ENCODE peak calls at places on chromosome 2, in six cellular contexts. U, E, O, W, Q and L are unnamed samples.

GRCh38 chr2:119231975-119232665 is 8.5 kb downstream of the STEAP3 start:
- DNase-seq in U (peak), E (peak), O (peak), W (no peak), Q (no peak), L (no peak)

GRCh38 chr2:60899230-60899891 is 18.0 kb downstream of the REL start:
- DNase-seq in U (no peak), E (no peak), O (no peak), W (no peak), Q (no peak), L (no peak)

GRCh38 chr2:126700677-126701076 is 44.7 kb downstream of the GYPC start:
- DNase-seq in U (peak), E (peak), O (no peak), W (no peak), Q (no peak), L (no peak)

GRCh38 chr2:205570641-205571040 is 111.7 kb upstream of the NRP2 start:
- DNase-seq in U (no peak), E (no peak), O (no peak), W (no peak), Q (no peak), L (no peak)

GRCh38 chr2:190023860-190024259 is 38.7 kb downstream of the MSTN start:
- DNase-seq in U (peak), E (peak), O (peak), W (no peak), Q (no peak), L (peak)

GRCh38 chr2:105490204-105490603 is 91.4 kb upstream of the FHL2 start:
- DNase-seq in U (no peak), E (no peak), O (no peak), W (no peak), Q (no peak), L (peak)

GRCh38 chr2:239267411-239267941 is 133.3 kb downstream of the HDAC4 start:
- DNase-seq in U (peak), E (peak), O (peak), W (peak), Q (peak), L (peak)

GRCh38 chr2:203583696-203584095 is 48.6 kb upstream of the RAPH1 start:
- DNase-seq in U (no peak), E (peak), O (peak), W (no peak), Q (no peak), L (peak)

GRCh38 chr2:178811901-178812300 is 4.7 kb upstream of the TTN start:
- DNase-seq in U (peak), E (peak), O (no peak), W (no peak), Q (no peak), L (no peak)

GRCh38 chr2:33153008-33153407 is 206.3 kb downstream of the LTBP1 start:
- DNase-seq in U (peak), E (peak), O (peak), W (no peak), Q (no peak), L (no peak)

GRCh38 chr2:143383016-143383415 is 253.8 kb downstream of the ARHGAP15 start:
- DNase-seq in U (no peak), E (no peak), O (no peak), W (no peak), Q (no peak), L (no peak)

GRCh38 chr2:6103949-6104348 is 411.8 kb downstream of the SOX11 start:
- DNase-seq in U (no peak), E (no peak), O (peak), W (no peak), Q (no peak), L (no peak)

GRCh38 chr2:10142640-10142965 is 20.1 kb downstream of the RRM2 start:
- DNase-seq in U (no peak), E (no peak), O (no peak), W (no peak), Q (no peak), L (no peak)

GRCh38 chr2:235740821-235741220 is 247.0 kb downstream of the AGAP1 start:
- DNase-seq in U (no peak), E (no peak), O (no peak), W (no peak), Q (no peak), L (peak)

GRCh38 chr2:221572821-221573429 is 821 bp upstream of the EPHA4 start:
- DNase-seq in U (peak), E (peak), O (peak), W (peak), Q (peak), L (no peak)

GRCh38 chr2:17747684-17748452 is 5.7 kb downstream of the SMC6 start:
- DNase-seq in U (no peak), E (peak), O (peak), W (no peak), Q (no peak), L (no peak)

GRCh38 chr2:156437272-156437671 is 1.1 kb downstream of the GPD2 start:
- DNase-seq in U (peak), E (no peak), O (no peak), W (no peak), Q (no peak), L (peak)

GRCh38 chr2:50318147-50318546 is 713.8 kb downstream of the NRXN1 start:
- DNase-seq in U (no peak), E (no peak), O (no peak), W (no peak), Q (no peak), L (no peak)

GRCh38 chr2:1884933-1885580 is 140.7 kb upstream of the PXDN start:
- DNase-seq in U (peak), E (peak), O (peak), W (no peak), Q (no peak), L (peak)

GRCh38 chr2:109242222-109242653 is 113.2 kb downstream of the SH3RF3 start:
- DNase-seq in U (no peak), E (no peak), O (no peak), W (no peak), Q (no peak), L (no peak)

GRCh38 chr2:62340981-62341624 is 145.2 kb downstream of the B3GNT2 start:
- DNase-seq in U (no peak), E (no peak), O (peak), W (no peak), Q (no peak), L (peak)

GRCh38 chr2:150586858-150587257 is 99.4 kb upstream of the RND3 start:
- DNase-seq in U (peak), E (peak), O (peak), W (no peak), Q (no peak), L (no peak)

GRCh38 chr2:127007652-127008051 is 99.3 kb downstream of the BIN1 start:
- DNase-seq in U (peak), E (peak), O (peak), W (no peak), Q (no peak), L (peak)

GRCh38 chr2:7089898-7090510 is 172.8 kb downstream of the RNF144A start:
- DNase-seq in U (no peak), E (no peak), O (no peak), W (no peak), Q (no peak), L (no peak)

GRCh38 chr2:150548527-150548926 is 61.1 kb upstream of the RND3 start:
- DNase-seq in U (peak), E (peak), O (no peak), W (no peak), Q (no peak), L (no peak)

GRCh38 chr2:121149384-121149783 is 135.6 kb downstream of the TFCP2L1 start:
- DNase-seq in U (no peak), E (no peak), O (no peak), W (no peak), Q (no peak), L (no peak)

GRCh38 chr2:99488587-99488998 is 1.2 kb downstream of the REV1 start:
- DNase-seq in U (peak), E (peak), O (peak), W (no peak), Q (no peak), L (peak)

GRCh38 chr2:215528555-215528954 is 92.7 kb upstream of the FN1 start:
- DNase-seq in U (peak), E (peak), O (peak), W (no peak), Q (no peak), L (peak)

GRCh38 chr2:162344617-162344950 is 652 bp downstream of the GCA start:
- DNase-seq in U (no peak), E (no peak), O (no peak), W (no peak), Q (no peak), L (no peak)

GRCh38 chr2:138090330-138090729 is 126.1 kb downstream of the HNMT start:
- DNase-seq in U (peak), E (peak), O (peak), W (no peak), Q (no peak), L (peak)

GRCh38 chr2:222353998-222354397 is 55.2 kb upstream of the PAX3 start:
- DNase-seq in U (no peak), E (no peak), O (no peak), W (no peak), Q (no peak), L (no peak)

GRCh38 chr2:67656875-67657274 is 259.7 kb downstream of the ETAA1 start:
- DNase-seq in U (peak), E (peak), O (peak), W (no peak), Q (no peak), L (no peak)